ENCODE peak calls at places on chromosome 14, in five cellular contexts. One of them, this sample, is unnamed. For H3K4me1 and H3K36me3, the result is how much of the 10 kb centered on the place peaks cover.

GRCh38 chr14:103298620-103299019 is 35.4 kb upstream of the EIF5 start:
- DNase-seq in heart left ventricle: no peak
- DNase-seq in tibial artery: peak
- DNase-seq in gastrocnemius medialis: no peak
- DNase-seq in CD8-positive, alpha-beta T cell: no peak
- DNase-seq in this sample: no peak

GRCh38 chr14:34682787-34683321 is 31.5 kb downstream of the CFL2 start:
- DNase-seq in gastrocnemius medialis: no peak
- DNase-seq in CD8-positive, alpha-beta T cell: no peak
- DNase-seq in tibial artery: no peak
- DNase-seq in heart left ventricle: no peak
- DNase-seq in this sample: no peak

GRCh38 chr14:24070285-24071143 is 848 bp upstream of the CPNE6 start:
- DNase-seq in gastrocnemius medialis: no peak
- DNase-seq in heart left ventricle: peak
- DNase-seq in CD8-positive, alpha-beta T cell: no peak
- DNase-seq in tibial artery: no peak
- DNase-seq in this sample: no peak

GRCh38 chr14:67694791-67695393 is 672 bp downstream of the RDH11 start:
- DNase-seq in heart left ventricle: peak
- DNase-seq in tibial artery: peak
- DNase-seq in CD8-positive, alpha-beta T cell: peak
- DNase-seq in gastrocnemius medialis: no peak
- DNase-seq in this sample: peak

GRCh38 chr14:67704484-67705089 is 2.9 kb downstream of the RDH12 start:
- DNase-seq in CD8-positive, alpha-beta T cell: no peak
- DNase-seq in heart left ventricle: no peak
- DNase-seq in gastrocnemius medialis: no peak
- DNase-seq in tibial artery: no peak
- DNase-seq in this sample: no peak

GRCh38 chr14:42222924-42223471 is 616.3 kb downstream of the LRFN5 start:
- DNase-seq in tibial artery: no peak
- DNase-seq in gastrocnemius medialis: peak
- DNase-seq in CD8-positive, alpha-beta T cell: no peak
- DNase-seq in heart left ventricle: peak
- DNase-seq in this sample: no peak

GRCh38 chr14:88841741-88842140 is 17.3 kb downstream of the TTC8 start:
- DNase-seq in CD8-positive, alpha-beta T cell: no peak
- DNase-seq in tibial artery: no peak
- DNase-seq in gastrocnemius medialis: no peak
- DNase-seq in heart left ventricle: no peak
- DNase-seq in this sample: no peak

GRCh38 chr14:22837750-22838538 is 1.6 kb downstream of the MMP14 start:
- DNase-seq in gastrocnemius medialis: peak
- DNase-seq in tibial artery: peak
- DNase-seq in heart left ventricle: peak
- DNase-seq in CD8-positive, alpha-beta T cell: no peak
- DNase-seq in this sample: no peak

GRCh38 chr14:39322807-39323206 is 89.1 kb downstream of the MIA2 start:
- DNase-seq in gastrocnemius medialis: no peak
- DNase-seq in CD8-positive, alpha-beta T cell: no peak
- DNase-seq in tibial artery: no peak
- DNase-seq in heart left ventricle: no peak
- DNase-seq in this sample: no peak

GRCh38 chr14:57382283-57382682 is 8.1 kb upstream of the NAA30 start:
- DNase-seq in CD8-positive, alpha-beta T cell: no peak
- DNase-seq in heart left ventricle: no peak
- DNase-seq in tibial artery: no peak
- DNase-seq in gastrocnemius medialis: no peak
- DNase-seq in this sample: no peak

GRCh38 chr14:35963209-35963608 is 137.1 kb downstream of the BRMS1L start:
- DNase-seq in CD8-positive, alpha-beta T cell: no peak
- DNase-seq in tibial artery: no peak
- DNase-seq in heart left ventricle: no peak
- DNase-seq in gastrocnemius medialis: no peak
- DNase-seq in this sample: no peak

GRCh38 chr14:79947440-79947839 is 263.9 kb downstream of the DIO2 start:
- DNase-seq in heart left ventricle: no peak
- DNase-seq in gastrocnemius medialis: no peak
- DNase-seq in tibial artery: no peak
- DNase-seq in CD8-positive, alpha-beta T cell: no peak
- DNase-seq in this sample: no peak

GRCh38 chr14:63050694-63051093 is 5.4 kb upstream of the KCNH5 start:
- DNase-seq in CD8-positive, alpha-beta T cell: no peak
- DNase-seq in gastrocnemius medialis: no peak
- DNase-seq in tibial artery: no peak
- DNase-seq in heart left ventricle: no peak
- DNase-seq in this sample: no peak

GRCh38 chr14:24630872-24631477 is 3.0 kb downstream of the GZMB start:
- DNase-seq in tibial artery: no peak
- DNase-seq in heart left ventricle: no peak
- DNase-seq in CD8-positive, alpha-beta T cell: no peak
- DNase-seq in gastrocnemius medialis: no peak
- DNase-seq in this sample: no peak

GRCh38 chr14:97077253-97077653 is 280.1 kb downstream of the VRK1 start:
- DNase-seq in tibial artery: peak
- DNase-seq in gastrocnemius medialis: peak
- DNase-seq in heart left ventricle: peak
- DNase-seq in CD8-positive, alpha-beta T cell: peak
- DNase-seq in this sample: peak

GRCh38 chr14:105470812-105471771 is 3.5 kb upstream of the CRIP2 start:
- DNase-seq in gastrocnemius medialis: no peak
- DNase-seq in tibial artery: peak
- DNase-seq in heart left ventricle: peak
- DNase-seq in CD8-positive, alpha-beta T cell: no peak
- DNase-seq in this sample: no peak

GRCh38 chr14:72559227-72559626 is 334.7 kb downstream of the DPF3 start:
- DNase-seq in CD8-positive, alpha-beta T cell: no peak
- DNase-seq in tibial artery: no peak
- DNase-seq in gastrocnemius medialis: no peak
- DNase-seq in heart left ventricle: no peak
- DNase-seq in this sample: no peak

GRCh38 chr14:96082420-96083300 is 43.5 kb downstream of the C14orf132 start:
- DNase-seq in CD8-positive, alpha-beta T cell: no peak
- DNase-seq in heart left ventricle: no peak
- DNase-seq in tibial artery: peak
- DNase-seq in gastrocnemius medialis: no peak
- DNase-seq in this sample: no peak

GRCh38 chr14:101500681-101501080 is 60.6 kb upstream of the DIO3 start:
- DNase-seq in CD8-positive, alpha-beta T cell: peak
- DNase-seq in gastrocnemius medialis: no peak
- DNase-seq in tibial artery: peak
- DNase-seq in heart left ventricle: no peak
- DNase-seq in this sample: peak

GRCh38 chr14:88229428-88229827 is 93.6 kb downstream of the KCNK10 start:
- DNase-seq in tibial artery: no peak
- DNase-seq in gastrocnemius medialis: no peak
- DNase-seq in CD8-positive, alpha-beta T cell: no peak
- DNase-seq in heart left ventricle: no peak
- DNase-seq in this sample: no peak

GRCh38 chr14:102510616-102511520 is 1.3 kb upstream of the ANKRD9 start:
- DNase-seq in gastrocnemius medialis: no peak
- DNase-seq in heart left ventricle: peak
- DNase-seq in CD8-positive, alpha-beta T cell: no peak
- DNase-seq in tibial artery: no peak
- DNase-seq in this sample: no peak

GRCh38 chr14:103074699-103075341 is 9.2 kb upstream of the LBHD2 start:
- DNase-seq in tibial artery: peak
- DNase-seq in heart left ventricle: peak
- DNase-seq in gastrocnemius medialis: no peak
- DNase-seq in CD8-positive, alpha-beta T cell: no peak
- DNase-seq in this sample: peak

GRCh38 chr14:104286086-104286485 is 147.7 kb downstream of the KIF26A start:
- DNase-seq in tibial artery: no peak
- DNase-seq in heart left ventricle: peak
- DNase-seq in CD8-positive, alpha-beta T cell: no peak
- DNase-seq in gastrocnemius medialis: no peak
- DNase-seq in this sample: no peak

GRCh38 chr14:69769623-69770022 is 2.7 kb downstream of the SRSF5 start:
- DNase-seq in gastrocnemius medialis: no peak
- DNase-seq in heart left ventricle: no peak
- DNase-seq in CD8-positive, alpha-beta T cell: no peak
- DNase-seq in tibial artery: no peak
- DNase-seq in this sample: no peak

GRCh38 chr14:69766984-69767368 is at the start of gene SRSF5:
- DNase-seq in gastrocnemius medialis: peak
- DNase-seq in tibial artery: peak
- DNase-seq in CD8-positive, alpha-beta T cell: peak
- DNase-seq in heart left ventricle: peak
- DNase-seq in this sample: peak

GRCh38 chr14:69767369-69767999 is 542 bp downstream of the SRSF5 start:
- DNase-seq in heart left ventricle: peak
- DNase-seq in tibial artery: peak
- DNase-seq in CD8-positive, alpha-beta T cell: peak
- DNase-seq in gastrocnemius medialis: peak
- DNase-seq in this sample: peak

GRCh38 chr14:69770559-69770958 is 3.6 kb downstream of the SRSF5 start:
- DNase-seq in gastrocnemius medialis: no peak
- DNase-seq in CD8-positive, alpha-beta T cell: no peak
- DNase-seq in heart left ventricle: no peak
- DNase-seq in tibial artery: no peak
- DNase-seq in this sample: no peak

DNA sequence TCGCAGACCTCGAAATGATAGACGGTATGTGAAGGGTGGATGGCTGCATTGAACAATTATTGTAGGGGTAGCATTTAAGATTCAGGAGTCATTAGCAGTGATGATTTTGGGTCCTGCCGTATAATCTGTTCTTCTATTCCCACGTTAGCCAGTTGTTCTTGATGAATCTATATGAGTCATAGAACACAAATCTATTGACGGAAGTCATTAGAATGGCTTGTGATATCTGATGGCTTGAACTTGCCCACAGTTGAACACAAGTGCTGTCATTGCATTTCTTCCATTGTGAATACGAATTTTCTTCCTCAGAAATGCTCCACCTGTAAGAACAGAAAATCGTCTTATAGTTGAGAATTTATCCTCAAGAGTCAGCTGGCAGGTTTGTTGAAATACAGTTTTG is 1.9 kb downstream of the SRSF5 start:
- DNase-seq in tibial artery: no peak
- DNase-seq in gastrocnemius medialis: no peak
- DNase-seq in heart left ventricle: no peak
- DNase-seq in CD8-positive, alpha-beta T cell: no peak
- DNase-seq in this sample: no peak
- H3K27ac ChIP-seq in tibial artery: peak
- H3K27ac ChIP-seq in gastrocnemius medialis: peak
- H3K27ac ChIP-seq in heart left ventricle: peak
- H3K27ac ChIP-seq in CD8-positive, alpha-beta T cell: no peak
- H3K27ac ChIP-seq in this sample: peak

DNA sequence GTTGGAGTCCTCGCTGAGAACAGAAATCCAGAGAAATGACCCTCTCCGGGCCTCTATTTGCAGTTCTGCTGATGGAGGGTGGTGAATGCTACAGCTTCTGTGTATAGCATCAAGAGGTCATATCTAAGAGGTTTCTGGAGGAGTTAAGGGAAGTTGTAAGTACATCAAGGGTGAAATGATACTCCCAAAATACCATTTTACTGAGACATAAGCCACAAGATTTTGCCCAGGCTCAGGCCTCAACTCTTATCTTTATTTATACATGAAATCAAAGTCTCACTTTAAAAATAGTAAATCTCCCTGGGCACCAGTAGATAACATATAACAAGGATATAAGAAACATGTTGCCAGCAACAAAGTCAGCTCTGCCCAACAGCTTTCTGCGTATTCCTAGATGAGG is 40.4 kb downstream of the NIN start:
- DNase-seq in gastrocnemius medialis: no peak
- DNase-seq in tibial artery: no peak
- DNase-seq in CD8-positive, alpha-beta T cell: no peak
- DNase-seq in heart left ventricle: no peak
- DNase-seq in this sample: no peak
- H3K4me1 ChIP-seq in gastrocnemius medialis: under half
- H3K4me1 ChIP-seq in tibial artery: under half
- H3K4me1 ChIP-seq in CD8-positive, alpha-beta T cell: half or more
- H3K4me1 ChIP-seq in heart left ventricle: under half
- H3K4me1 ChIP-seq in this sample: under half

GRCh38 chr14:74720526-74720925 is 7.6 kb downstream of the FCF1 start:
- DNase-seq in tibial artery: no peak
- DNase-seq in CD8-positive, alpha-beta T cell: no peak
- DNase-seq in gastrocnemius medialis: no peak
- DNase-seq in heart left ventricle: no peak
- DNase-seq in this sample: no peak

GRCh38 chr14:74723134-74723533 is 10.2 kb downstream of the FCF1 start:
- DNase-seq in CD8-positive, alpha-beta T cell: no peak
- DNase-seq in heart left ventricle: no peak
- DNase-seq in gastrocnemius medialis: no peak
- DNase-seq in tibial artery: no peak
- DNase-seq in this sample: no peak
- H3K36me3 ChIP-seq in CD8-positive, alpha-beta T cell: under half
- H3K36me3 ChIP-seq in heart left ventricle: half or more
- H3K36me3 ChIP-seq in gastrocnemius medialis: under half
- H3K36me3 ChIP-seq in tibial artery: under half
- H3K36me3 ChIP-seq in this sample: under half

GRCh38 chr14:60274448-60274847 is 25.4 kb downstream of the PPM1A start:
- DNase-seq in gastrocnemius medialis: no peak
- DNase-seq in CD8-positive, alpha-beta T cell: no peak
- DNase-seq in tibial artery: no peak
- DNase-seq in heart left ventricle: no peak
- DNase-seq in this sample: no peak
- H3K27ac ChIP-seq in gastrocnemius medialis: no peak
- H3K27ac ChIP-seq in CD8-positive, alpha-beta T cell: no peak
- H3K27ac ChIP-seq in tibial artery: no peak
- H3K27ac ChIP-seq in heart left ventricle: no peak
- H3K27ac ChIP-seq in this sample: no peak

GRCh38 chr14:65096323-65097089 is 5.8 kb downstream of the MAX start:
- DNase-seq in heart left ventricle: no peak
- DNase-seq in CD8-positive, alpha-beta T cell: no peak
- DNase-seq in tibial artery: no peak
- DNase-seq in gastrocnemius medialis: no peak
- DNase-seq in this sample: no peak
- H3K4me1 ChIP-seq in heart left ventricle: half or more
- H3K4me1 ChIP-seq in CD8-positive, alpha-beta T cell: half or more
- H3K4me1 ChIP-seq in tibial artery: under half
- H3K4me1 ChIP-seq in gastrocnemius medialis: half or more
- H3K4me1 ChIP-seq in this sample: under half

GRCh38 chr14:68931474-68932051 is 47.5 kb downstream of the ACTN1 start:
- DNase-seq in gastrocnemius medialis: no peak
- DNase-seq in tibial artery: no peak
- DNase-seq in heart left ventricle: no peak
- DNase-seq in CD8-positive, alpha-beta T cell: no peak
- DNase-seq in this sample: no peak

GRCh38 chr14:68932686-68933085 is 46.4 kb downstream of the ACTN1 start:
- DNase-seq in tibial artery: no peak
- DNase-seq in heart left ventricle: peak
- DNase-seq in gastrocnemius medialis: no peak
- DNase-seq in CD8-positive, alpha-beta T cell: no peak
- DNase-seq in this sample: no peak

GRCh38 chr14:68931063-68931462 is 48.0 kb downstream of the ACTN1 start:
- DNase-seq in heart left ventricle: no peak
- DNase-seq in CD8-positive, alpha-beta T cell: no peak
- DNase-seq in tibial artery: no peak
- DNase-seq in gastrocnemius medialis: no peak
- DNase-seq in this sample: no peak

GRCh38 chr14:68934034-68934433 is 45.1 kb downstream of the ACTN1 start:
- DNase-seq in tibial artery: no peak
- DNase-seq in heart left ventricle: no peak
- DNase-seq in gastrocnemius medialis: no peak
- DNase-seq in CD8-positive, alpha-beta T cell: no peak
- DNase-seq in this sample: no peak

GRCh38 chr14:68932219-68932618 is 46.9 kb downstream of the ACTN1 start:
- DNase-seq in tibial artery: no peak
- DNase-seq in CD8-positive, alpha-beta T cell: no peak
- DNase-seq in heart left ventricle: no peak
- DNase-seq in gastrocnemius medialis: no peak
- DNase-seq in this sample: no peak
- H3K36me3 ChIP-seq in tibial artery: under half
- H3K36me3 ChIP-seq in CD8-positive, alpha-beta T cell: under half
- H3K36me3 ChIP-seq in heart left ventricle: under half
- H3K36me3 ChIP-seq in gastrocnemius medialis: under half
- H3K36me3 ChIP-seq in this sample: under half

GRCh38 chr14:74019743-74020142 is 594 bp downstream of the BBOF1 start:
- DNase-seq in heart left ventricle: no peak
- DNase-seq in CD8-positive, alpha-beta T cell: no peak
- DNase-seq in gastrocnemius medialis: no peak
- DNase-seq in tibial artery: no peak
- DNase-seq in this sample: no peak
- H3K27ac ChIP-seq in heart left ventricle: peak
- H3K27ac ChIP-seq in CD8-positive, alpha-beta T cell: peak
- H3K27ac ChIP-seq in gastrocnemius medialis: peak
- H3K27ac ChIP-seq in tibial artery: peak
- H3K27ac ChIP-seq in this sample: peak